ENCODE peak calls at places on chromosomes 2 and 18, in ten cellular contexts. O, D, T, C, M, H, Q, A, I and Y are unnamed samples. For H3K4me1, the result is how much of the 10 kb centered on the place peaks cover.

GRCh38 chr2:237966565-237967462 is at the start of gene UBE2F:
- DNase-seq in C (peak), A (peak), I (peak), Q (peak), M (peak), O (peak), T (peak), D (peak), H (peak), Y (peak)

GRCh38 chr18:2641638-2642037 is 13.9 kb upstream of the SMCHD1 start:
- DNase-seq in T (no peak), C (peak), O (no peak), M (no peak), A (no peak), H (no peak), D (no peak), Q (no peak), I (peak), Y (no peak)

GRCh38 chr2:223613017-223613950 is 11.1 kb upstream of the SCG2 start:
- DNase-seq in A (peak), M (peak), C (peak), H (peak), T (peak), O (peak), Q (peak), I (peak), D (peak), Y (peak)

GRCh38 chr2:9474361-9475117 is at the start of gene IAH1:
- DNase-seq in T (no peak), O (peak), D (peak), M (peak), H (peak), C (no peak), Q (peak), A (no peak), I (no peak), Y (peak)

GRCh38 chr2:196259507-196260481 is 88.4 kb upstream of the STK17B start:
- DNase-seq in C (peak), D (no peak), H (peak), Q (peak), T (no peak), O (no peak), I (peak), M (no peak), A (no peak), Y (no peak)

GRCh38 chr18:7592305-7593071 is 25.4 kb downstream of the PTPRM start:
- DNase-seq in A (peak), D (no peak), I (no peak), Q (peak), M (no peak), H (no peak), O (no peak), C (no peak), T (no peak), Y (no peak)

GRCh38 chr2:110979834-110980612 is 140.7 kb upstream of the BCL2L11 start:
- DNase-seq in M (no peak), I (no peak), A (peak), H (no peak), O (no peak), C (no peak), Q (peak), T (no peak), D (no peak), Y (no peak)

GRCh38 chr2:178523596-178524134 is 43.4 kb downstream of the PLEKHA3 start:
- DNase-seq in M (no peak), O (no peak), T (no peak), Q (peak), H (no peak), A (peak), D (no peak), I (peak), C (peak), Y (no peak)

GRCh38 chr2:121735520-121736074 is 1.1 kb downstream of the NIFK start:
- DNase-seq in Q (no peak), A (no peak), M (no peak), I (no peak), T (no peak), C (no peak), O (no peak), H (peak), D (no peak), Y (no peak)

GRCh38 chr2:219542931-219543595 is 546 bp downstream of the CHPF start:
- DNase-seq in Q (peak), T (no peak), O (no peak), D (no peak), A (no peak), M (no peak), C (peak), I (peak), H (peak), Y (no peak)

GRCh38 chr2:20599861-20600461 is 50.9 kb downstream of the HS1BP3 start:
- DNase-seq in A (no peak), O (no peak), Q (no peak), H (no peak), D (peak), I (no peak), T (no peak), C (no peak), M (peak), Y (peak)

GRCh38 chr2:238169021-238169707 is 10.4 kb downstream of the ERFE start:
- DNase-seq in A (no peak), O (no peak), C (peak), H (peak), Q (no peak), I (peak), T (peak), M (no peak), D (peak), Y (peak)

GRCh38 chr18:33369711-33370449 is 70.6 kb downstream of the CCDC178 start:
- DNase-seq in A (no peak), O (no peak), M (no peak), T (no peak), D (no peak), C (no peak), Q (no peak), I (no peak), H (peak), Y (no peak)

GRCh38 chr2:213065583-213066444 is 85.6 kb downstream of the IKZF2 start:
- DNase-seq in A (no peak), O (peak), H (peak), D (no peak), I (peak), Q (peak), T (no peak), C (no peak), M (peak), Y (no peak)

GRCh38 chr18:47399475-47399874 is 148.0 kb upstream of the SKOR2 start:
- DNase-seq in A (no peak), Q (no peak), C (no peak), M (no peak), H (no peak), T (no peak), O (no peak), I (no peak), D (no peak), Y (no peak)

GRCh38 chr2:223055836-223056235 is 3.8 kb downstream of the KCNE4 start:
- DNase-seq in T (no peak), I (no peak), O (no peak), H (no peak), Q (no peak), M (peak), D (peak), A (no peak), C (peak), Y (no peak)

GRCh38 chr2:746697-747096 is 69.5 kb upstream of the TMEM18 start:
- DNase-seq in H (no peak), I (no peak), D (no peak), M (no peak), C (no peak), Q (no peak), O (no peak), A (peak), T (no peak), Y (no peak)

GRCh38 chr2:61493523-61493942 is 22.6 kb upstream of the USP34 start:
- DNase-seq in O (no peak), D (no peak), I (peak), M (no peak), C (no peak), Q (no peak), T (no peak), H (no peak), A (no peak), Y (no peak)

GRCh38 chr2:149040451-149040850 is 2.0 kb downstream of the LYPD6B start:
- DNase-seq in I (no peak), O (no peak), M (no peak), C (peak), D (no peak), Q (peak), H (peak), A (peak), T (no peak), Y (no peak)

GRCh38 chr18:13453714-13454113 is 235.2 kb downstream of the LDLRAD4 start:
- DNase-seq in M (no peak), I (no peak), C (no peak), O (no peak), H (no peak), D (peak), Q (no peak), A (no peak), T (no peak), Y (no peak)

GRCh38 chr2:94997981-94998920 is 27.3 kb upstream of the MAL start:
- DNase-seq in A (no peak), Q (peak), O (peak), H (no peak), C (peak), D (peak), I (no peak), M (no peak), T (no peak), Y (peak)

GRCh38 chr2:215664847-215665525 is 229.1 kb upstream of the FN1 start:
- DNase-seq in A (no peak), M (no peak), H (peak), D (no peak), O (no peak), T (no peak), I (peak), Q (peak), C (no peak), Y (no peak)

GRCh38 chr2:71157124-71157802 is 26.8 kb downstream of the MPHOSPH10 start:
- DNase-seq in Q (peak), I (peak), D (peak), T (no peak), H (no peak), O (peak), A (no peak), C (peak), M (peak), Y (no peak)

GRCh38 chr2:229485782-229486181 is 214.7 kb upstream of the PID1 start:
- DNase-seq in T (no peak), C (no peak), I (no peak), A (no peak), H (no peak), Q (no peak), O (no peak), M (no peak), D (no peak), Y (no peak)

GRCh38 chr2:109440507-109441156 is 173.1 kb downstream of the SEPTIN10 start:
- DNase-seq in C (no peak), M (no peak), T (no peak), H (no peak), I (no peak), D (peak), Q (no peak), A (no peak), O (no peak), Y (peak)

GRCh38 chr2:241551599-241551997 is 6.9 kb upstream of the BOK start:
- DNase-seq in I (no peak), M (no peak), O (no peak), H (no peak), A (no peak), C (no peak), Q (no peak), D (no peak), T (no peak), Y (no peak)

GRCh38 chr2:163046615-163047014 is 208.0 kb upstream of the KCNH7 start:
- DNase-seq in D (no peak), A (no peak), C (no peak), Q (no peak), T (no peak), H (no peak), O (no peak), I (no peak), M (no peak), Y (no peak)

GRCh38 chr2:37585982-37586621 is 85.3 kb downstream of the CDC42EP3 start:
- DNase-seq in O (no peak), D (peak), Q (no peak), T (no peak), M (no peak), I (peak), A (peak), C (no peak), H (peak), Y (peak)

GRCh38 chr2:54556659-54557121 is 100.6 kb downstream of the SPTBN1 start:
- DNase-seq in A (no peak), Q (no peak), T (peak), M (no peak), C (no peak), O (no peak), D (no peak), H (peak), I (peak), Y (no peak)

GRCh38 chr2:235265348-235265965 is 228.4 kb upstream of the AGAP1 start:
- DNase-seq in Q (no peak), T (no peak), C (no peak), A (no peak), D (no peak), M (no peak), O (no peak), H (no peak), I (no peak), Y (no peak)

GRCh38 chr2:27191107-27191829 is 20.6 kb upstream of the ATRAID start:
- DNase-seq in M (no peak), T (peak), I (peak), C (peak), D (no peak), Q (peak), O (no peak), H (peak), A (no peak), Y (no peak)

DNA sequence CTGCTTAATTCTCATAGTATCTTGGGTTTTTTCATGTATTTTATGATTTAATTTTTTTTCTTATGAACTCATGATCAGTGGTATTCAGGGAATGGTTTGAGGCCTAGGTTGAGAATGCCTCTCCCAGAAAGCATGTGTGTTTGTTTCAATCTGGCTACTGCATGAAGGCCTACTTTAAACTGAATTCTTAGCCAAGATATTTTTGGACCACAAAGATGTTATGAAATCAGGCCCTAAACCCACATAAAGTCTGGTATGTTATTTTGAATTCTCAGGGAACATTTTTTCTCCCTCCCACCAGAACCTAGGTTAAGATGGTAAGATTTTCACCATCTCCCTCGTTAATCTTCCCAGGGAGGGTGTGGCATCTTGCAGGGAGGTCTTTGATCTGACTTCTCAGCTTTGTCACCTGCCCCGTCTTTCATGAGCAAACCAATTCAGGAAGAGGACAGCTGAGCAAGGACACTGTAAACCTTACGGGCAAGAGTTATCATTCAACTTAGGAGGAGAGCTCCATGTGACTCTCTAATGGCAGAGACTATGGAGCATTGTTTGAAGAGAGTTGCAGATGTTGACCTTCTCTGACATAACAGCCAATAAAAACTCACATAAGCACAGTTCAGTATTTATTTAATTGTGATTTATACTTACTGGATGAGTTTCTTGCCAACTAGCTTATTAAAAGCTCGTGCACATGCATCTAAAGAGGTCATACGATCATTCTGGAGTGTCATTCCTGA is 21.3 kb upstream of the ACKR3 start:
- DNase-seq in A (no peak), T (no peak), D (no peak), C (no peak), M (no peak), H (no peak), I (no peak), Q (no peak), O (no peak), Y (no peak)
- H3K4me1 ChIP-seq in A (under half), T (under half), D (under half), C (under half), M (under half), H (under half), I (under half), Q (under half), O (under half), Y (under half)

DNA sequence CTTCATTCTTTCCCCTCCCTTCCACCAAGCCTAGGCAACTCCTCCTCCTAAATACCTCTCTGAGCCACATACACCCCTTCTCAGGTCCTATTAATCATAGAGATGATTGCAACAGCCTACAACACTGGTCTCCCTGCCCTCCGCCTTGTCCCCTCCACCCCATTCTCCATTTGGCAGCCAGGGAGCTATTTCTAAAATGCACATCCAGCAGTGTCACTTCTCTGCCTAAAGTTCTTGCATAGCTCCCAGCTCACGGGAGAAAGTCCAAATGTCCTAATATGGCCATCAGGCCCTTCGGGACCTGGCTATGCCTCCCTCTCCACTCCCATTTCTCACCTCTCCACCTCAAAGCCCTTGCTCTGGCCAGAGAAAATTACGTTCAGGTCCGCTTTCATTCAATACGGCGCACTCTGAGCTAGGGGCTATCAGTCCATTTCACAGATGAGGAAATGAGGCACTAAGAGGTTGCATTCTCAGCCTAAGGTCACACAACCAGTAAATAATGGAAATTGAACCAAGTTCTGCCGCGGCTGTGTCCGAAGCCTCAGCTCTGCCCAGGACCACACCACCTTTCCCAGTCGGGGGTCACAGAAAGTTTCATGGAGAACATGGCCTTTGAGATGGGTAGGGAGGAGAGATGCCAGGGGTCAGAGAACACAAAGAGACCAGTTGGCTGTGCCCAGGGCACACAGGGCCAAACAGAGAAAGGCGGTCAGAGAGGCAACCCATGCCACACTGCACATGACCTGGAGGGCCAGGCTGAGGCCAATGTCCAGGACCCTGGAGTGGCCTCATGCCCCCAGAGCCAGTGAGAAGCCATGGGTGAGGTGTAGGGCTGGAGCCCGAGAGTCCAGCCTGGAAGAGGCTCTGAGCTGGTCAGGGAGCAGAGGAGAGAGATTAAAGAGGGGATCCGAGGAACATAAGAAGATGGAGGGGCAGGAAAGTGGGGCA is 72.8 kb downstream of the TNS1 start:
- DNase-seq in I (peak), A (no peak), H (no peak), T (peak), O (no peak), Q (no peak), D (peak), C (no peak), M (no peak), Y (peak)
- H3K27ac ChIP-seq in I (peak), A (peak), H (no peak), T (peak), O (peak), Q (no peak), D (peak), C (no peak), M (peak), Y (peak)

GRCh38 chr18:46260016-46260878 is 156.1 kb downstream of the HAUS1 start:
- DNase-seq in O (no peak), T (no peak), M (no peak), I (peak), H (peak), A (no peak), D (no peak), Q (peak), C (no peak), Y (no peak)
- H3K4me3 ChIP-seq in O (no peak), T (no peak), M (no peak), I (no peak), H (no peak), A (no peak), D (no peak), Q (no peak), C (no peak), Y (no peak)

GRCh38 chr2:218406949-218407703 is 7.5 kb downstream of the CTDSP1 start:
- DNase-seq in C (no peak), I (peak), T (peak), A (peak), O (peak), D (peak), Q (no peak), H (peak), M (peak), Y (peak)
- H3K4me1 ChIP-seq in C (under half), I (under half), T (under half), A (under half), O (half or more), D (under half), Q (under half), H (under half), M (under half), Y (under half)

DNA sequence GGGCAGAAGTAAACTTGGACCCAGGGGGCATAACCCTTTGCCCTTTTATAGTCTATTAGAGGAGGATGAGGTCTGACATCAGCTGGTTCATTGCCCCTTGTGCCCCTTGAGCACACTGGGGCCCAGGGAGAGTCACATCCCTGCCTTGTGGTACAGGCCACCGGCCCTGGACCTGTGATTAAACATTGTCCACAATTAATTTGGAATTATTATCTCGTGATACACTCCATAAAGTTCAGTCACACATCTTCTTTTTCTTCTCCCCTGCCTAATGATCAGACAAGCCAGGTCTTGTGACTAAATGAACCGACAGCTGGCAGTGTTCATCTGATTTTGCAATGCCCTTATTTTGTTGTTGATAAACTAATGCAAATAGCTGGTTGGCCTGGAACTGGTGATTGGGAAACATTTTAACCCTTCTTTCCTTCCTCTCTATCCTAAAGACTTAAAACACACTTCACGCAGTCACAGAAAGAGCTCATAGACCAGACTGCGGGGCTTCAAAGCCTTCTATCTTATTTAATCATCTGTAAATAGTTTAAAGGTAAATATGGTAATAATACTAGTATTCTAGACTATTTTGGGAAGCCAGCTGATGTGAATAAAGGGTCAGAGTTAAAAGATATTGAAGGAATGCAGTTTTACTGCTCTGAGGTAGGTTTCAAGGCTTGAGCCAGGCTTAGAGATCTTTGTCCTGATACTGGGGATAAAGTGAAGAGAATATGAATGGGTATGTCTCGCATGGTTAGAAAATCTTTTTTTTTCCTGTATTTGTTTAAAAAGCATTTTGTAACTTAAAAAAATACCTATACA is 13.4 kb downstream of the IL1R1 start:
- DNase-seq in C (no peak), M (no peak), A (no peak), O (no peak), I (peak), H (peak), D (peak), Q (no peak), T (no peak), Y (no peak)
- H3K27ac ChIP-seq in C (no peak), M (peak), A (peak), O (peak), I (peak), H (no peak), D (peak), Q (no peak), T (peak), Y (no peak)

DNA sequence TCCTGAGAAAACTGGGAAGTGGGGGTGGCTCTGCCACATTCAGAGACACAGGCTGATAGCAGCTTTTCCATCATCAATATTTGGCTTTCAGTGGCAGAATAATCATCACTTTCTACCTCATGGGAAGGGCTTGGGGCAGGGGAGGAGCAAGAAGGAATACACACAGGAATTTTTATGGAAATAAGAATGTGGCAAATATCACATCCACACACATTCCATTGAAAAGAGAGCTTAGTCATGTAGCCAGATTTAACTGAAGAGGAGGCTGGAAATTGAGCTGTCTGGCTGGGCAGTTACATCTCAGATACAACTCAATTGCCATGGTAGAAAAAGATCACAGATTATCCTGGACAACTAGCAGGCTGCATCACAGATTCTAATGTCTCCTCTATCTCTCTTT is 1474.0 kb upstream of the ACVR2A start:
- DNase-seq in T (no peak), M (no peak), O (no peak), C (no peak), A (no peak), Q (no peak), D (no peak), I (peak), H (no peak), Y (no peak)
- H3K4me3 ChIP-seq in T (no peak), M (no peak), O (no peak), C (no peak), A (no peak), Q (no peak), D (no peak), I (no peak), H (no peak), Y (no peak)

GRCh38 chr2:16057661-16058060 is 117.3 kb downstream of the MYCN start:
- DNase-seq in D (no peak), H (no peak), T (no peak), I (no peak), O (no peak), A (no peak), Q (no peak), M (no peak), C (no peak), Y (no peak)
- H3K4me1 ChIP-seq in D (under half), H (under half), T (under half), I (under half), O (under half), A (under half), Q (under half), M (under half), C (under half), Y (under half)